ENCODE peak calls at places on chromosome 7, in eight cellular contexts. One of them, this sample, is unnamed.

GRCh38 chr7:47379629-47380324 is 202.1 kb downstream of the TNS3 start:
- DNase-seq in GM03348: peak
- DNase-seq in cardiac fibroblast: peak
- DNase-seq in NCI-H1417: no peak
- DNase-seq in substantia nigra: peak
- DNase-seq in PC-3: peak
- DNase-seq in GM12891: no peak
- DNase-seq in neural crest cell: peak
- DNase-seq in this sample: no peak

GRCh38 chr7:39971924-39972323 is 21.9 kb downstream of the CDK13 start:
- DNase-seq in GM03348: no peak
- DNase-seq in cardiac fibroblast: no peak
- DNase-seq in NCI-H1417: no peak
- DNase-seq in substantia nigra: no peak
- DNase-seq in PC-3: no peak
- DNase-seq in GM12891: no peak
- DNase-seq in neural crest cell: no peak
- DNase-seq in this sample: no peak

GRCh38 chr7:24637706-24638105 is 64.5 kb downstream of the PALS2 start:
- DNase-seq in GM03348: no peak
- DNase-seq in cardiac fibroblast: peak
- DNase-seq in NCI-H1417: no peak
- DNase-seq in substantia nigra: no peak
- DNase-seq in PC-3: no peak
- DNase-seq in GM12891: no peak
- DNase-seq in neural crest cell: no peak
- DNase-seq in this sample: no peak

GRCh38 chr7:47444376-47445098 is 137.4 kb downstream of the TNS3 start:
- DNase-seq in GM03348: peak
- DNase-seq in cardiac fibroblast: peak
- DNase-seq in NCI-H1417: no peak
- DNase-seq in substantia nigra: no peak
- DNase-seq in PC-3: peak
- DNase-seq in GM12891: peak
- DNase-seq in neural crest cell: no peak
- DNase-seq in this sample: no peak

GRCh38 chr7:30278386-30278785 is 6.0 kb upstream of the ZNRF2 start:
- DNase-seq in GM03348: no peak
- DNase-seq in cardiac fibroblast: no peak
- DNase-seq in NCI-H1417: peak
- DNase-seq in substantia nigra: no peak
- DNase-seq in PC-3: no peak
- DNase-seq in GM12891: no peak
- DNase-seq in neural crest cell: no peak
- DNase-seq in this sample: no peak

GRCh38 chr7:40283391-40283790 is 148.6 kb downstream of the SUGCT start:
- DNase-seq in GM03348: no peak
- DNase-seq in cardiac fibroblast: no peak
- DNase-seq in NCI-H1417: no peak
- DNase-seq in substantia nigra: no peak
- DNase-seq in PC-3: no peak
- DNase-seq in GM12891: no peak
- DNase-seq in neural crest cell: no peak
- DNase-seq in this sample: no peak

GRCh38 chr7:157000741-157001653 is 9.5 kb downstream of the MNX1 start:
- DNase-seq in GM03348: no peak
- DNase-seq in cardiac fibroblast: no peak
- DNase-seq in NCI-H1417: no peak
- DNase-seq in substantia nigra: no peak
- DNase-seq in PC-3: no peak
- DNase-seq in GM12891: no peak
- DNase-seq in neural crest cell: no peak
- DNase-seq in this sample: no peak

GRCh38 chr7:121994625-121995410 is 121.9 kb downstream of the PTPRZ1 start:
- DNase-seq in GM03348: peak
- DNase-seq in cardiac fibroblast: peak
- DNase-seq in NCI-H1417: peak
- DNase-seq in substantia nigra: peak
- DNase-seq in PC-3: peak
- DNase-seq in GM12891: peak
- DNase-seq in neural crest cell: peak
- DNase-seq in this sample: no peak

GRCh38 chr7:150003304-150003810 is 129.6 kb downstream of the ATP6V0E2 start:
- DNase-seq in GM03348: peak
- DNase-seq in cardiac fibroblast: no peak
- DNase-seq in NCI-H1417: no peak
- DNase-seq in substantia nigra: no peak
- DNase-seq in PC-3: no peak
- DNase-seq in GM12891: no peak
- DNase-seq in neural crest cell: no peak
- DNase-seq in this sample: no peak

GRCh38 chr7:110620336-110620735 is 470.6 kb upstream of the LRRN3 start:
- DNase-seq in GM03348: no peak
- DNase-seq in cardiac fibroblast: no peak
- DNase-seq in NCI-H1417: no peak
- DNase-seq in substantia nigra: no peak
- DNase-seq in PC-3: no peak
- DNase-seq in GM12891: no peak
- DNase-seq in neural crest cell: no peak
- DNase-seq in this sample: no peak

This sample was measured in central memory CD4-positive, alpha-beta T cell.